ENCODE peak calls at places on chromosomes 3 and 15, in four cellular contexts. One of them, this sample, is unnamed.

GRCh38 chr3:55624238-55624637 is 137.1 kb upstream of the WNT5A start:
- DNase-seq in iPS DF 6.9: no peak
- DNase-seq in HCEC 1CT: peak
- DNase-seq in iris pigment epithelial cell: peak
- DNase-seq in this sample: peak

GRCh38 chr3:48634661-48635221 is 520 bp downstream of the SLC26A6 start:
- DNase-seq in iPS DF 6.9: no peak
- DNase-seq in HCEC 1CT: peak
- DNase-seq in iris pigment epithelial cell: peak
- DNase-seq in this sample: no peak

GRCh38 chr15:30924353-30924752 is 20.6 kb downstream of the FAN1 start:
- DNase-seq in iris pigment epithelial cell: peak
- DNase-seq in HCEC 1CT: peak
- DNase-seq in iPS DF 6.9: no peak
- DNase-seq in this sample: no peak

GRCh38 chr3:65664436-65664835 is 374.3 kb downstream of the MAGI1 start:
- DNase-seq in iris pigment epithelial cell: no peak
- DNase-seq in iPS DF 6.9: no peak
- DNase-seq in HCEC 1CT: no peak
- DNase-seq in this sample: no peak

GRCh38 chr3:55300701-55301100 is 186.4 kb downstream of the WNT5A start:
- DNase-seq in iPS DF 6.9: no peak
- DNase-seq in HCEC 1CT: no peak
- DNase-seq in iris pigment epithelial cell: no peak
- DNase-seq in this sample: no peak

GRCh38 chr15:57911247-57911646 is 154.3 kb downstream of the ALDH1A2 start:
- DNase-seq in HCEC 1CT: no peak
- DNase-seq in iris pigment epithelial cell: no peak
- DNase-seq in iPS DF 6.9: no peak
- DNase-seq in this sample: no peak

GRCh38 chr3:129837057-129837631 is 56.4 kb downstream of the TMCC1 start:
- DNase-seq in iPS DF 6.9: no peak
- DNase-seq in HCEC 1CT: no peak
- DNase-seq in iris pigment epithelial cell: peak
- DNase-seq in this sample: no peak

GRCh38 chr3:126699011-126699410 is 5.0 kb upstream of the CHCHD6 start:
- DNase-seq in HCEC 1CT: no peak
- DNase-seq in iris pigment epithelial cell: no peak
- DNase-seq in iPS DF 6.9: no peak
- DNase-seq in this sample: no peak

This sample was measured in keratinocyte.